ENCODE peak calls at places on chromosomes 6 and 20, in four cellular contexts. Q is memory B cell, J is fibroblast of mammary gland, M is smooth muscle cell of the brain vasculature. H is an unnamed sample.

GRCh38 chr6:65064844-65065243 is 642.2 kb downstream of the EYS start:
- DNase-seq in Q (no peak), J (no peak), M (no peak), H (no peak)

GRCh38 chr6:16761469-16762264 is 407 bp upstream of the ATXN1 start:
- DNase-seq in Q (peak; percentile 74), J (peak; percentile 84), M (peak; percentile 74), H (no peak)

GRCh38 chr6:137690721-137691120 is 176.3 kb upstream of the TNFAIP3 start:
- DNase-seq in Q (no peak), J (no peak), M (no peak), H (no peak)

GRCh38 chr6:167762259-167762962 is 64.3 kb upstream of the AFDN start:
- DNase-seq in Q (no peak), J (no peak), M (no peak), H (no peak)

GRCh38 chr6:156925718-156926607 is 148.8 kb downstream of the ARID1B start:
- DNase-seq in Q (no peak), J (peak; percentile 13), M (no peak), H (no peak)

GRCh38 chr6:32393660-32394420 is 13.1 kb downstream of the BTNL2 start:
- DNase-seq in Q (no peak), J (peak; percentile 50), M (no peak), H (peak; percentile 99)

GRCh38 chr6:138622967-138623366 is 123.7 kb upstream of the NHSL1 start:
- DNase-seq in Q (no peak), J (no peak), M (no peak), H (no peak)

GRCh38 chr20:9903048-9903651 is 64.3 kb upstream of the PAK5 start:
- DNase-seq in Q (no peak), J (peak; percentile 11), M (no peak), H (no peak)

GRCh38 chr20:50433001-50433400 is 77.2 kb upstream of the PTPN1 start:
- DNase-seq in Q (no peak), J (no peak), M (no peak), H (no peak)

GRCh38 chr20:48679603-48680002 is 148.2 kb downstream of the PREX1 start:
- DNase-seq in Q (peak; percentile 20), J (no peak), M (no peak), H (no peak)

GRCh38 chr6:99348823-99349619 is 453 bp downstream of the FAXC start:
- DNase-seq in Q (no peak), J (no peak), M (no peak), H (no peak)

GRCh38 chr20:38825901-38826625 is 20.6 kb downstream of the PPP1R16B start:
- DNase-seq in Q (no peak), J (peak; percentile 54), M (peak; percentile 7), H (no peak)

GRCh38 chr20:21564127-21564773 is 50.4 kb upstream of the NKX2-2 start:
- DNase-seq in Q (no peak), J (no peak), M (no peak), H (no peak)

GRCh38 chr20:23019403-23019802 is 15.7 kb upstream of the SSTR4 start:
- DNase-seq in Q (no peak), J (no peak), M (no peak), H (no peak)

GRCh38 chr6:35302604-35303218 is 5.1 kb downstream of the DEF6 start:
- DNase-seq in Q (peak; percentile 56), J (peak; percentile 7), M (no peak), H (no peak)

GRCh38 chr6:167827062-167827587 is 414 bp downstream of the AFDN start:
- DNase-seq in Q (no peak), J (no peak), M (no peak), H (no peak)

GRCh38 chr6:40957616-40958492 is 81.2 kb downstream of the UNC5CL start:
- DNase-seq in Q (no peak), J (peak; percentile 69), M (no peak), H (no peak)